ENCODE peak calls at places on chromosome X, in eight cellular contexts. X is OCI-LY7, E is islet precursor cell, V is Ammon's horn, U is NCI-H1092, Z is progenitor cell of endocrine pancreas, W is T-helper 1 cell, M is GM19239. S is an unnamed sample.

GRCh38 chrX:48835524-48836329 is at the start of gene PCSK1N:
- DNase-seq in M (no peak), X (no peak), E (peak), Z (no peak), U (peak), V (peak), W (peak), S (peak)

GRCh38 chrX:134542485-134542884 is 82.5 kb downstream of the HPRT1 start:
- DNase-seq in V (no peak), W (no peak), U (peak), M (no peak), Z (no peak), E (no peak), X (peak), S (no peak)

GRCh38 chrX:74537011-74537390 is 77.4 kb downstream of the RLIM start:
- DNase-seq in W (no peak), Z (no peak), M (no peak), V (no peak), U (no peak), X (no peak), E (peak), S (no peak)

GRCh38 chrX:150730719-150731118 is 37.5 kb downstream of the MTMR1 start:
- DNase-seq in U (no peak), X (no peak), V (no peak), Z (no peak), E (no peak), W (no peak), M (no peak), S (no peak)

GRCh38 chrX:145630081-145630480 is 187.5 kb upstream of the SLITRK2 start:
- DNase-seq in W (no peak), Z (no peak), X (no peak), M (no peak), U (no peak), E (no peak), V (no peak), S (no peak)

GRCh38 chrX:18098704-18099103 is 122.0 kb downstream of the BEND2 start:
- DNase-seq in V (peak), Z (no peak), X (no peak), M (no peak), E (peak), U (no peak), W (no peak), S (no peak)

GRCh38 chrX:19695884-19696283 is 180.6 kb upstream of the MAP3K15 start:
- DNase-seq in Z (no peak), W (no peak), V (no peak), E (no peak), X (no peak), M (no peak), U (no peak), S (no peak)

GRCh38 chrX:53674581-53674980 is 11.9 kb downstream of the HUWE1 start:
- DNase-seq in Z (no peak), U (no peak), V (no peak), M (no peak), E (no peak), W (no peak), X (no peak), S (no peak)

GRCh38 chrX:103442536-103442901 is 66.2 kb downstream of the BEX3 start:
- DNase-seq in V (no peak), X (no peak), E (no peak), W (no peak), M (no peak), U (no peak), Z (no peak), S (no peak)

GRCh38 chrX:14920196-14920595 is 47.0 kb downstream of the MOSPD2 start:
- DNase-seq in X (no peak), Z (no peak), U (no peak), W (no peak), E (no peak), M (no peak), V (no peak), S (no peak)

GRCh38 chrX:41634284-41634683 is 54.5 kb upstream of the GPR34 start:
- DNase-seq in X (no peak), M (no peak), Z (no peak), W (no peak), V (peak), E (no peak), U (no peak), S (no peak)

GRCh38 chrX:153478746-153479145 is 8.4 kb upstream of the HAUS7 start:
- DNase-seq in U (no peak), Z (no peak), W (no peak), X (no peak), M (no peak), V (no peak), E (no peak), S (no peak)

GRCh38 chrX:44953734-44954502 is 80.9 kb downstream of the KDM6A start:
- DNase-seq in Z (no peak), V (no peak), W (no peak), X (no peak), U (no peak), E (no peak), M (no peak), S (no peak)

S was measured in activated CD4-positive, alpha-beta memory T cell treated with anti-CD3 and anti-CD28 coated beads for 36 hours.